ENCODE peak calls at places on chromosomes 6 and 20, in six cellular contexts. J is A549, N is lower leg skin, X is sigmoid colon, A is breast epithelium, P is HepG2. D is an unnamed sample.

GRCh38 chr6:145199961-145200360 is 535.4 kb downstream of the EPM2A start:
- DNase-seq in J (no peak), N (no peak), X (no peak), A (no peak), P (peak), D (no peak)

GRCh38 chr6:6925391-6926164 is 182.2 kb upstream of the RREB1 start:
- DNase-seq in J (no peak), N (no peak), X (no peak), A (no peak), P (no peak), D (no peak)

GRCh38 chr6:50815436-50816114 is 3.1 kb upstream of the TFAP2B start:
- DNase-seq in J (no peak), N (no peak), X (no peak), A (no peak), P (no peak), D (no peak)

GRCh38 chr20:32010666-32011065 is 428 bp downstream of the CCM2L start:
- DNase-seq in J (no peak), N (no peak), X (no peak), A (no peak), P (no peak), D (no peak)

GRCh38 chr6:30683980-30684338 is 2.5 kb downstream of the PPP1R18 start:
- DNase-seq in J (no peak), N (no peak), X (no peak), A (no peak), P (no peak), D (no peak)

GRCh38 chr20:54340667-54341081 is 132.8 kb downstream of the PFDN4 start:
- DNase-seq in J (no peak), N (no peak), X (no peak), A (no peak), P (no peak), D (no peak)

GRCh38 chr20:46592580-46593362 is 42.3 kb upstream of the OCSTAMP start:
- DNase-seq in J (no peak), N (no peak), X (no peak), A (no peak), P (peak), D (no peak)

GRCh38 chr20:20637998-20638397 is 74.4 kb downstream of the RALGAPA2 start:
- DNase-seq in J (no peak), N (no peak), X (no peak), A (no peak), P (no peak), D (no peak)

GRCh38 chr20:19934792-19935491 is 82.2 kb upstream of the NAA20 start:
- DNase-seq in J (peak), N (peak), X (peak), A (peak), P (no peak), D (peak)

GRCh38 chr6:16619017-16619416 is 142.2 kb downstream of the ATXN1 start:
- DNase-seq in J (no peak), N (no peak), X (no peak), A (no peak), P (no peak), D (no peak)

GRCh38 chr6:131167773-131168172 is 32.5 kb downstream of the AKAP7 start:
- DNase-seq in J (no peak), N (no peak), X (no peak), A (no peak), P (no peak), D (no peak)

GRCh38 chr6:36685926-36686667 is 7.6 kb downstream of the CDKN1A start:
- DNase-seq in J (no peak), N (no peak), X (peak), A (no peak), P (no peak), D (peak)
- TF ChIP-seq POLR2A in J (no peak), N (no peak), X (no peak), A (no peak), P (peak), D (no peak)

GRCh38 chr20:3678198-3678597 is 3.6 kb downstream of the ADAM33 start:
- DNase-seq in J (no peak), N (no peak), X (peak), A (no peak), P (no peak), D (no peak)

GRCh38 chr20:3680701-3681351 is 984 bp downstream of the ADAM33 start:
- DNase-seq in J (no peak), N (no peak), X (peak), A (no peak), P (no peak), D (no peak)

GRCh38 chr20:3678893-3679720 is 2.7 kb downstream of the ADAM33 start:
- DNase-seq in J (no peak), N (no peak), X (peak), A (no peak), P (no peak), D (no peak)

GRCh38 chr20:3681352-3681930 is 369 bp downstream of the ADAM33 start:
- DNase-seq in J (no peak), N (no peak), X (peak), A (no peak), P (no peak), D (no peak)

DNA sequence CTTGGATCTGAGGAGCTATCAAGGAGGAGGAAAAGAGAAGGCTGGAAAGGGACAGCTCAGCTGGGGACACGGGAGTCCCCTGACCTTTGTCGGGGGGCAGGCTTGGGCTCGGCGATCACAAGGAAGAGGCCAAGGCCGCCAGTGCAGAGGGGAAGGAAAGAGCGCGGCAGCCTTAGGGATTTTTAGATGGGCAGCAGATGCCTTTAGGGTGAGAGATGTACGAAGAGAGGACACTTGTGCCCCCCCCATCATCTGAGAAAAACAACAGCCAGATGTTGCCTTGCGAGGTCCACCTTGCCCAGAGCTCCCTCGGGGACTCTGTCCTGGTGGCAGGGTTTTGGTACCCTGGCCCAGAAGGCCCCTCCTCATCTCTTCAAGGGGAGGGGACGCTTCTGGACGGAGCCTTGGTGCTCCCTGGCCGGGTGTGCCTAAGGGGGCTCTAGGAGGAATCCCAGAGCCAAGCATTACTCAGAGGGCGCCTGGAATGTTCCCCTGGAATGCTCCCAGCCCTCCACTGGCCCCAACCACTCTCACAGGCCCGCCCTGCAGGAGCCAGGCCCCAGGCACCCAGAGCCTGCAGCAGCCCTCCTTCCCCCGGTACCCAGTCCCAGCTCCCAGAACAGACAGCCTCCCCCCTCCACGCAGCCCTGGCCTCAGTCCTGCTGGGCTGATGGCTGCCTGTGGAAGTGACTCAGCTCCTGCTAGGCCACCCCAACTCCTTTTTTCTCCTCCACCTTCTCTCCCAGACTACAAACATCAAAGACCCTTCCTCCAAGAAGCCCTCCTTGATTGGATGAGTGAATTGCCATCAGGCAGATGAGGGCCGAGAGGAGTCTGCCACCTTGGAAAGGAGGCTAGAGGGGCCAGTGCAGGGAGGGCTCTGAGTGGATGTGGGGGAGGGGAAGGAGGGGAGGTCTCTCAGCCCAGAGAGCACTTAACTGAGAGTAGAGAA is 1.8 kb downstream of the ADAM33 start:
- DNase-seq in J (no peak), N (peak), X (peak), A (no peak), P (no peak), D (peak)
- H3K4me3 ChIP-seq in J (no peak), N (no peak), X (peak), A (peak), P (no peak), D (peak)

GRCh38 chr20:10671221-10671849 is 2.5 kb downstream of the JAG1 start:
- DNase-seq in J (peak), N (peak), X (peak), A (peak), P (peak), D (peak)
- TF ChIP-seq POLR2A in J (no peak), N (no peak), X (no peak), A (no peak), P (peak), D (no peak)

GRCh38 chr6:13436691-13437568 is 50.5 kb downstream of the GFOD1 start:
- DNase-seq in J (no peak), N (no peak), X (no peak), A (no peak), P (no peak), D (no peak)
- H3K4me3 ChIP-seq in J (no peak), N (no peak), X (no peak), A (no peak), P (no peak), D (no peak)

GRCh38 chr6:37536462-37537225 is 37.0 kb upstream of the CCDC167 start:
- DNase-seq in J (no peak), N (no peak), X (no peak), A (no peak), P (no peak), D (no peak)
- TF ChIP-seq POLR2A in J (no peak), N (no peak), X (no peak), A (no peak), P (no peak), D (no peak)

DNA sequence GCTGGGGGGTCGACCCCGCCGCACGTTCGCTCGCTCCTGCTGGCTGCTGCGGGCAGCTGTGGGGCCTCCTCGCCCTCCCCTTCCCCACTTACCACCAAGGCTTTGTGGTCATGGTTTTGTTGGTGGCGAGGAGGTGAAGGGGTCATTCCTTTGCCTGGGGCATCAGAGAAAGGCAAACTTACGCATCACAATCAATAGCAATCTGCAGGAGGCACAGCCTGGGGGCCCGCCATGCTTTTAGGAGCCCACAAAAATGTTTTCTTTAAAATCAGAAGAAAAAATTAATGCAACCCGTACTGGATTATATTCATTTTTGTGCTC is 137.0 kb downstream of the IMPG1 start:
- DNase-seq in J (no peak), N (no peak), X (no peak), A (no peak), P (no peak), D (no peak)
- H3K4me3 ChIP-seq in J (peak), N (no peak), X (peak), A (peak), P (no peak), D (peak)

D was measured in stomach.